ENCODE peak calls at places on chromosomes 7 and 10, in six cellular contexts. One of them, this sample, is unnamed.

GRCh38 chr10:16348891-16349290 is 87.9 kb upstream of the PTER start:
- DNase-seq in K562: no peak
- DNase-seq in GM12878: no peak
- DNase-seq in HepG2: no peak
- DNase-seq in HCT116: no peak
- DNase-seq in SK-N-SH: no peak
- DNase-seq in this sample: no peak

GRCh38 chr10:88017781-88018180 is 154.4 kb downstream of the PTEN start:
- DNase-seq in K562: no peak
- DNase-seq in GM12878: no peak
- DNase-seq in HepG2: no peak
- DNase-seq in HCT116: no peak
- DNase-seq in SK-N-SH: no peak
- DNase-seq in this sample: no peak

GRCh38 chr7:120819861-120820260 is 38.1 kb downstream of the TSPAN12 start:
- DNase-seq in K562: no peak
- DNase-seq in GM12878: no peak
- DNase-seq in HepG2: no peak
- DNase-seq in HCT116: no peak
- DNase-seq in SK-N-SH: no peak
- DNase-seq in this sample: no peak

GRCh38 chr10:13717936-13718772 is 131.4 kb downstream of the PRPF18 start:
- DNase-seq in K562: no peak
- DNase-seq in GM12878: no peak
- DNase-seq in HepG2: peak
- DNase-seq in HCT116: no peak
- DNase-seq in SK-N-SH: no peak
- DNase-seq in this sample: peak

GRCh38 chr10:116787018-116787674 is 44.8 kb upstream of the HSPA12A start:
- DNase-seq in K562: no peak
- DNase-seq in GM12878: no peak
- DNase-seq in HepG2: no peak
- DNase-seq in HCT116: no peak
- DNase-seq in SK-N-SH: no peak
- DNase-seq in this sample: no peak

GRCh38 chr7:151686016-151686766 is 166.5 kb upstream of the RHEB start:
- DNase-seq in K562: no peak
- DNase-seq in GM12878: no peak
- DNase-seq in HepG2: no peak
- DNase-seq in HCT116: no peak
- DNase-seq in SK-N-SH: peak
- DNase-seq in this sample: no peak

GRCh38 chr7:149880871-149881301 is 7.1 kb downstream of the ATP6V0E2 start:
- DNase-seq in K562: no peak
- DNase-seq in GM12878: no peak
- DNase-seq in HepG2: no peak
- DNase-seq in HCT116: no peak
- DNase-seq in SK-N-SH: no peak
- DNase-seq in this sample: no peak

GRCh38 chr10:73494877-73495225 is 973 bp downstream of the PPP3CB start:
- DNase-seq in K562: peak
- DNase-seq in GM12878: no peak
- DNase-seq in HepG2: no peak
- DNase-seq in HCT116: no peak
- DNase-seq in SK-N-SH: no peak
- DNase-seq in this sample: no peak

GRCh38 chr7:120064565-120064964 is 208.4 kb upstream of the KCND2 start:
- DNase-seq in K562: no peak
- DNase-seq in GM12878: peak
- DNase-seq in HepG2: no peak
- DNase-seq in HCT116: no peak
- DNase-seq in SK-N-SH: no peak
- DNase-seq in this sample: no peak

GRCh38 chr10:126905776-126906703 is 812 bp downstream of the DOCK1 start:
- DNase-seq in K562: no peak
- DNase-seq in GM12878: no peak
- DNase-seq in HepG2: peak
- DNase-seq in HCT116: no peak
- DNase-seq in SK-N-SH: peak
- DNase-seq in this sample: peak

GRCh38 chr7:71424166-71424803 is 292.3 kb downstream of the GALNT17 start:
- DNase-seq in K562: no peak
- DNase-seq in GM12878: no peak
- DNase-seq in HepG2: no peak
- DNase-seq in HCT116: no peak
- DNase-seq in SK-N-SH: no peak
- DNase-seq in this sample: no peak

GRCh38 chr7:143434660-143435059 is 8.6 kb upstream of the TAS2R60 start:
- DNase-seq in K562: no peak
- DNase-seq in GM12878: no peak
- DNase-seq in HepG2: no peak
- DNase-seq in HCT116: no peak
- DNase-seq in SK-N-SH: no peak
- DNase-seq in this sample: peak

GRCh38 chr7:140635345-140635744 is 5.3 kb downstream of the DENND2A start:
- DNase-seq in K562: no peak
- DNase-seq in GM12878: no peak
- DNase-seq in HepG2: no peak
- DNase-seq in HCT116: no peak
- DNase-seq in SK-N-SH: peak
- DNase-seq in this sample: no peak

GRCh38 chr10:70660722-70661121 is 11.6 kb upstream of the ADAMTS14 start:
- DNase-seq in K562: peak
- DNase-seq in GM12878: no peak
- DNase-seq in HepG2: no peak
- DNase-seq in HCT116: no peak
- DNase-seq in SK-N-SH: no peak
- DNase-seq in this sample: no peak

GRCh38 chr7:1945558-1945957 is 275.5 kb downstream of the ELFN1 start:
- DNase-seq in K562: no peak
- DNase-seq in GM12878: no peak
- DNase-seq in HepG2: no peak
- DNase-seq in HCT116: no peak
- DNase-seq in SK-N-SH: no peak
- DNase-seq in this sample: no peak

GRCh38 chr10:101112799-101113594 is 18.1 kb upstream of the TLX1 start:
- DNase-seq in K562: no peak
- DNase-seq in GM12878: no peak
- DNase-seq in HepG2: peak
- DNase-seq in HCT116: no peak
- DNase-seq in SK-N-SH: no peak
- DNase-seq in this sample: no peak

GRCh38 chr10:120971671-120972070 is 120.5 kb downstream of the WDR11 start:
- DNase-seq in K562: no peak
- DNase-seq in GM12878: no peak
- DNase-seq in HepG2: no peak
- DNase-seq in HCT116: no peak
- DNase-seq in SK-N-SH: no peak
- DNase-seq in this sample: no peak

GRCh38 chr7:135980665-135981180 is 3.6 kb upstream of the MTPN start:
- DNase-seq in K562: peak
- DNase-seq in GM12878: peak
- DNase-seq in HepG2: no peak
- DNase-seq in HCT116: no peak
- DNase-seq in SK-N-SH: no peak
- DNase-seq in this sample: no peak

GRCh38 chr7:47619806-47620205 is 37.9 kb upstream of the TNS3 start:
- DNase-seq in K562: no peak
- DNase-seq in GM12878: no peak
- DNase-seq in HepG2: no peak
- DNase-seq in HCT116: no peak
- DNase-seq in SK-N-SH: no peak
- DNase-seq in this sample: no peak

GRCh38 chr10:778626-779330 is 89.3 kb upstream of the DIP2C start:
- DNase-seq in K562: no peak
- DNase-seq in GM12878: no peak
- DNase-seq in HepG2: no peak
- DNase-seq in HCT116: no peak
- DNase-seq in SK-N-SH: peak
- DNase-seq in this sample: no peak

GRCh38 chr7:12322903-12323300 is 80.8 kb downstream of the VWDE start:
- DNase-seq in K562: no peak
- DNase-seq in GM12878: peak
- DNase-seq in HepG2: no peak
- DNase-seq in HCT116: no peak
- DNase-seq in SK-N-SH: no peak
- DNase-seq in this sample: no peak

GRCh38 chr7:140060243-140060630 is 2.5 kb downstream of the PARP12 start:
- DNase-seq in K562: peak
- DNase-seq in GM12878: no peak
- DNase-seq in HepG2: no peak
- DNase-seq in HCT116: no peak
- DNase-seq in SK-N-SH: no peak
- DNase-seq in this sample: no peak

GRCh38 chr10:33333260-33334169 is 952 bp downstream of the NRP1 start:
- DNase-seq in K562: no peak
- DNase-seq in GM12878: no peak
- DNase-seq in HepG2: no peak
- DNase-seq in HCT116: no peak
- DNase-seq in SK-N-SH: no peak
- DNase-seq in this sample: no peak

DNA sequence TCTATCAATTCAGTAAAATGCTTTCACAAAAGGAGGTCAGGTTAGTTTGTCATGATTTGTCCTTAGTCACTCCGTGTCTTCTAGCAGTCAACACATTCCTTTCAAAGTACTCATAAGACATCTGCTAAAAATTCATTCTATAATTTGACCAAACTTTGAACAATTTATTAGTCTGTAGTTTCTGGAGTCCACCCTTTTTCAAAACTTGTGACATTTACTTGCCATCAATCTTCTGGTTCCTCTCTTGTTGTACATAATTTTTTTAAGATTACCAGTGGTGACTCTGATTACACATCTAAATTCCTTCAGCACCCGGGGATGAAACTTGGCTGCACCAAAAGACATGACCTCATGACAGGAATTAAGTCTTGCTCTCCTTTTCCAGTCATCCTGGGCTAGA is 130.1 kb downstream of the NEBL start:
- DNase-seq in K562: no peak
- DNase-seq in GM12878: no peak
- DNase-seq in HepG2: no peak
- DNase-seq in HCT116: no peak
- DNase-seq in SK-N-SH: no peak
- DNase-seq in this sample: no peak
- TF ChIP-seq JUND in K562: no peak
- TF ChIP-seq JUND in GM12878: no peak
- TF ChIP-seq JUND in HepG2: no peak
- TF ChIP-seq JUND in HCT116: no peak
- TF ChIP-seq JUND in SK-N-SH: no peak
- TF ChIP-seq JUND in this sample: no peak

DNA sequence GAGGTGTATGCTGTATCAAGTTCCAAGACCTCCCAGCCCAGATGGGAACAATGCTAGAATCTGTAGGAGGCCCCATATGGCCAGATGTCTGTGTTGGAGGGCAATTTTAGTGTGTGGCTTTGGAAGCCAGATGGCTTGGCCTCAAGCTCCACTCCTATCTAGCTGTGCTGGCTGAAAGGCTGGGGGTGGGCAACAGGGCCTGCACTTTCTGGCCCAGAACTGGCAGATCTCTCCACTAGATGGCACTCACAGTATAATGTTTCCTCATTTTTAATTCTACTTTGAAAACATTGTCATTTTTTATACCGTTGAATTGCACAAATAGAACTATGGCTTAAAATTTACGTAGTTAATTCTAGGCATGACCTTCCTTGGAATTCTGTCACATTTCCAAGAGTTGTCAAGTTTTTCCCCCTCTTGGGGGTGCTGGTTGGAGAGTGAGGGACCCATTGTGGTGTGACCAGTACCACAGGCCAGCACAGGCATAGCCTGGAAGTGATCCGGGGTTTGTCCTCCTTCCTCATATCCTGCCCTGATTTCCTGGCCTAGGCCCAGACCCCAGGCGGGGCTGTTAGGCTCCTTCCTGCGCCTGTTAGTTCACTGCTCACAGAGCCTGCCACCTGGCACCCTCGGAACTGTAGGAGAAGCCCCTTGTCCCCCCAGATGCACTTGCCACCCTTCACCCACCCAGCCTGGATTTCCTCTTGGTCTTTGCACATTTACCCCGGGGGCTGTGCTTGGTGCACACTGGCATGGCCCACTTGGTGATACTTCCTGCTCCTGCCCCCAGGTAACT is 52.9 kb downstream of the ARHGAP22 start:
- DNase-seq in K562: peak
- DNase-seq in GM12878: no peak
- DNase-seq in HepG2: no peak
- DNase-seq in HCT116: peak
- DNase-seq in SK-N-SH: peak
- DNase-seq in this sample: peak
- TF ChIP-seq JUND in K562: no peak
- TF ChIP-seq JUND in GM12878: no peak
- TF ChIP-seq JUND in HepG2: no peak
- TF ChIP-seq JUND in HCT116: no peak
- TF ChIP-seq JUND in SK-N-SH: no peak
- TF ChIP-seq JUND in this sample: no peak

GRCh38 chr10:119191881-119192280 is 13.3 kb upstream of the PRDX3 start:
- DNase-seq in K562: no peak
- DNase-seq in GM12878: no peak
- DNase-seq in HepG2: no peak
- DNase-seq in HCT116: peak
- DNase-seq in SK-N-SH: no peak
- DNase-seq in this sample: no peak

GRCh38 chr10:119190954-119191619 is 12.5 kb upstream of the PRDX3 start:
- DNase-seq in K562: no peak
- DNase-seq in GM12878: no peak
- DNase-seq in HepG2: no peak
- DNase-seq in HCT116: no peak
- DNase-seq in SK-N-SH: no peak
- DNase-seq in this sample: no peak

GRCh38 chr10:119190353-119190752 is 11.7 kb upstream of the PRDX3 start:
- DNase-seq in K562: no peak
- DNase-seq in GM12878: no peak
- DNase-seq in HepG2: no peak
- DNase-seq in HCT116: peak
- DNase-seq in SK-N-SH: no peak
- DNase-seq in this sample: no peak

DNA sequence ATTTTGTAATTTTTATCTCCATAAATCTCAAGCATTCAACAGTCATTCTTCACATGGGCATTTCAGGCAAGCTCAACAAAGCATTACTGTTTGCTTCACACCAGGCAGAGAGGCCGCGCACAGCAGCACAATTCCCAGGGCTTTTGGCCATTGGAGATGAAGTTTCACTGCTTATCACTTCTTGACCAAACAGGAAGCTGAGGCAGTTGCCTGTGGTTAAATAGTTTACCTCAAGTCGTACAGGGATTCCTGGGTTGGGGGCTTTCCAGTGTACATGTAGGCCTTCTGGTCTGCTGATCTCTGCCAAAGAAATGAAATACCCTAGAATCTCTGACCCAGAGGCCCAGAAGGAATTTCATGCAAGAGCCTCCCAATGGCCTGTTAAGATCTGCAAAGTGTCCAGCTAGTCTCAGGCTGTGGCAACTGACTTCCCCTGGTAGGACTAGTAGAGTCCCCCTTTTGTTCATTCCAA is 11.2 kb upstream of the PRDX3 start:
- DNase-seq in K562: peak
- DNase-seq in GM12878: no peak
- DNase-seq in HepG2: peak
- DNase-seq in HCT116: no peak
- DNase-seq in SK-N-SH: no peak
- DNase-seq in this sample: no peak
- TF ChIP-seq JUND in K562: no peak
- TF ChIP-seq JUND in GM12878: no peak
- TF ChIP-seq JUND in HepG2: no peak
- TF ChIP-seq JUND in HCT116: no peak
- TF ChIP-seq JUND in SK-N-SH: no peak
- TF ChIP-seq JUND in this sample: no peak

GRCh38 chr10:119020627-119020946 is 8.9 kb upstream of the NANOS1 start:
- DNase-seq in K562: no peak
- DNase-seq in GM12878: no peak
- DNase-seq in HepG2: no peak
- DNase-seq in HCT116: no peak
- DNase-seq in SK-N-SH: no peak
- DNase-seq in this sample: no peak
- TF ChIP-seq JUND in K562: no peak
- TF ChIP-seq JUND in GM12878: no peak
- TF ChIP-seq JUND in HepG2: no peak
- TF ChIP-seq JUND in HCT116: no peak
- TF ChIP-seq JUND in SK-N-SH: no peak
- TF ChIP-seq JUND in this sample: no peak

This sample was measured in T47D.